ENCODE peak calls at places on chromosomes 16 and 17, in seven cellular contexts. V, Z, J, A, Y, T and H are unnamed samples.

GRCh38 chr17:57672205-57672632 is 72.9 kb downstream of the CCDC182 start:
- DNase-seq in J (peak), Z (no peak), T (no peak), V (no peak), A (no peak), Y (peak), H (peak)

GRCh38 chr17:79667121-79667715 is 56.4 kb upstream of the RBFOX3 start:
- DNase-seq in Y (no peak), A (no peak), V (no peak), T (peak), J (no peak), Z (no peak), H (no peak)

GRCh38 chr17:62882284-62882683 is 74.2 kb upstream of the MARCHF10 start:
- DNase-seq in V (no peak), T (no peak), A (no peak), J (no peak), Z (no peak), Y (no peak), H (no peak)

GRCh38 chr16:28531777-28532744 is 6.7 kb downstream of the NUPR1 start:
- DNase-seq in J (no peak), A (peak), V (no peak), Z (no peak), T (peak), Y (no peak), H (no peak)

GRCh38 chr17:67121317-67121887 is 77.0 kb downstream of the CACNG1 start:
- DNase-seq in J (no peak), T (no peak), Y (no peak), V (no peak), Z (no peak), A (no peak), H (no peak)

GRCh38 chr16:23491490-23492391 is 18.6 kb downstream of the GGA2 start:
- DNase-seq in J (no peak), Z (peak), T (no peak), V (no peak), A (no peak), Y (peak), H (peak)

GRCh38 chr16:29784901-29785500 is 5.5 kb upstream of the KIF22 start:
- DNase-seq in Y (peak), J (peak), A (peak), V (peak), Z (peak), T (peak), H (no peak)

GRCh38 chr17:19454074-19454473 is 43.0 kb downstream of the RNF112 start:
- DNase-seq in Z (no peak), Y (no peak), V (no peak), A (no peak), T (no peak), J (no peak), H (no peak)

GRCh38 chr17:29590979-29591736 is 1.7 kb upstream of the GIT1 start:
- DNase-seq in Y (peak), V (no peak), A (peak), J (peak), T (peak), Z (no peak), H (no peak)

GRCh38 chr17:64081802-64082799 is 47.8 kb downstream of the ERN1 start:
- DNase-seq in V (peak), Y (peak), T (no peak), J (peak), Z (peak), A (no peak), H (no peak)

GRCh38 chr16:30977502-30977901 is 7.5 kb upstream of the HSD3B7 start:
- DNase-seq in J (peak), A (no peak), V (no peak), Z (no peak), Y (no peak), T (no peak), H (no peak)

GRCh38 chr17:75899767-75900468 is 3.2 kb upstream of the TRIM65 start:
- DNase-seq in Z (no peak), Y (no peak), A (no peak), J (no peak), V (no peak), T (peak), H (no peak)

GRCh38 chr16:68636064-68636551 is 9.0 kb upstream of the CDH3 start:
- DNase-seq in T (no peak), Z (no peak), Y (no peak), V (no peak), J (no peak), A (peak), H (no peak)

GRCh38 chr16:79307214-79307613 is 293.3 kb downstream of the MAF start:
- DNase-seq in T (peak), Z (no peak), A (no peak), J (no peak), Y (no peak), V (no peak), H (no peak)

GRCh38 chr17:74394977-74395376 is 27.7 kb downstream of the GPR142 start:
- DNase-seq in V (no peak), A (no peak), T (no peak), Z (no peak), Y (no peak), J (no peak), H (no peak)

GRCh38 chr16:87344165-87344930 is 27.2 kb upstream of the C16orf95 start:
- DNase-seq in Y (no peak), J (no peak), Z (no peak), A (no peak), V (no peak), T (no peak), H (no peak)

GRCh38 chr16:83552193-83552592 is 255.6 kb upstream of the HSBP1 start:
- DNase-seq in Z (no peak), J (no peak), T (no peak), V (no peak), Y (peak), A (no peak), H (no peak)

GRCh38 chr17:2867441-2868424 is 71.5 kb downstream of the RAP1GAP2 start:
- DNase-seq in T (no peak), A (no peak), Z (no peak), V (no peak), Y (peak), J (no peak), H (no peak)

GRCh38 chr17:65183736-65184135 is 46.6 kb downstream of the RGS9 start:
- DNase-seq in V (no peak), Z (peak), T (no peak), A (no peak), Y (peak), J (no peak), H (no peak)

GRCh38 chr17:39926135-39926587 is 1.2 kb downstream of the ORMDL3 start:
- DNase-seq in J (no peak), Y (no peak), Z (no peak), T (no peak), V (peak), A (no peak), H (no peak)

GRCh38 chr17:43888548-43888947 is 18.8 kb downstream of the MPP2 start:
- DNase-seq in V (no peak), T (no peak), A (no peak), Y (no peak), J (no peak), Z (no peak), H (no peak)

GRCh38 chr17:50274945-50275221 is 617 bp downstream of the TMEM92 start:
- DNase-seq in Z (no peak), V (no peak), T (no peak), A (peak), Y (no peak), J (no peak), H (no peak)
- H3K4me3 ChIP-seq in Z (no peak), V (no peak), T (no peak), A (no peak), Y (no peak), J (no peak), H (peak)

DNA sequence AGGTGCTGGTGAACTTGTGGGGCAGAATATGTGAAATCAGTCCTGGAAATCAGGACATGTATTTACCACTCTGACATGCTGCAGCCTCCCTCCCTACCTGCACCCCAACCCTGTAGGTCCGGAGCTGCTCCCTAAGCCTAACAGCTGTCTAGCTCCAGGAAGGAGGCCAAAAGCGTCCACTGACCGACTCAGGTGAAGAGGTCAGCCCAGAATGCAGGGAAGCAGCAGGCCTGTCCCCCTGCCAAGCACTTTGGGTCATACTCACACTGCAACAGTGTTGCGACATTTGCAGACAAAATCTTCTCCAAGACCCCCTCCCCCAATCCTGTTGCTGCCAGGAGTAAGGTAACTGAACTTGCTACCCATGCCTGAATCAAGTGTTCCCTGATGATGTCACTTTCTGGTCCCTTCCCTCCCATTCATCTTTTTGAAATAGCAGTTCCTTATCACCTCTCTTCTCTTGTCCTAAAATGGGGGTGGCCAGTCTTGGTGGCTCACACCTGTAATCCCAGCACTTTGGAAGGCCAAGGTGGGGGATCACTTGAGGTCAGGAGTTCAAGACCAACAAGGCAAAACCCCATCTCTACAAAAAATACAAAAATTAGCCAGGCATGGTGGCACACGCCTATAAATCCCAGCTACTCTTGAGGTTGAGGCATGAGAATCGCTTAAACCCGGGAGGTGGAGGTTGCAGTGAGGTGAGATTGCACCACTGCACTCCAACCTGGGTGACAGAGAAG is 1.3 kb upstream of the ACLY start:
- DNase-seq in T (peak), V (no peak), A (peak), Y (peak), Z (no peak), J (no peak), H (no peak)
- H3K4me3 ChIP-seq in T (no peak), V (no peak), A (no peak), Y (no peak), Z (no peak), J (peak), H (no peak)

GRCh38 chr17:951388-952132 is 28.0 kb downstream of the NXN start:
- DNase-seq in A (no peak), Y (peak), T (peak), V (no peak), Z (no peak), J (no peak), H (peak)
- H3K4me3 ChIP-seq in A (no peak), Y (peak), T (no peak), V (no peak), Z (no peak), J (no peak), H (no peak)

GRCh38 chr16:85898521-85899442 is at the start of gene IRF8:
- DNase-seq in V (no peak), A (peak), Y (no peak), Z (peak), J (peak), T (peak), H (no peak)
- H3K4me3 ChIP-seq in V (no peak), A (peak), Y (peak), Z (peak), J (no peak), T (peak), H (peak)

GRCh38 chr16:11755022-11755760 is 12.5 kb upstream of the TXNDC11 start:
- DNase-seq in Z (no peak), T (no peak), Y (no peak), V (no peak), J (no peak), A (no peak), H (no peak)
- H3K4me3 ChIP-seq in Z (no peak), T (no peak), Y (no peak), V (no peak), J (no peak), A (no peak), H (no peak)